ENCODE peak calls at places on chromosomes 11 and 22, in ten cellular contexts. L is RPMI7951; P is RCC 7860; G is tibial artery; B is PC-9; K is choroid plexus epithelial cell; M is left cardiac atrium; O is CD8-positive, alpha-beta memory T cell; X is activated CD4-positive, alpha-beta T cell treated with anti-CD3 and anti-CD28 coated beads, Interleukin-2, amount 50 U/mL, for 1 hour; W is T-helper 2 cell treated with Interferon-gamma antibody and Interleukin-4, amounts not matched to agents 5 μg/mL and 100 μg/mL, for 36 hours. Q is an unnamed sample.

GRCh38 chr22:38490915-38491314 is 15.2 kb downstream of the DDX17 start:
- DNase-seq in W (no peak), P (no peak), M (peak; percentile 64), B (no peak), K (peak; percentile 94), L (peak; percentile 35), G (peak; percentile 80), X (no peak), O (no peak), Q (no peak)

GRCh38 chr11:294795-295194 is 4.5 kb downstream of the IFITM5 start:
- DNase-seq in G (peak; percentile 66), B (no peak), P (no peak), W (no peak), X (no peak), O (no peak), K (no peak), M (peak; percentile 19), L (no peak), Q (no peak)

GRCh38 chr11:59625703-59626102 is 10.1 kb upstream of the OSBP start:
- DNase-seq in M (no peak), G (no peak), O (no peak), B (no peak), X (no peak), K (no peak), L (no peak), P (no peak), W (no peak), Q (no peak)

GRCh38 chr11:41201156-41201555 is 258.3 kb downstream of the LRRC4C start:
- DNase-seq in M (no peak), K (peak; percentile 24), G (no peak), W (no peak), P (peak; percentile 38), B (peak; percentile 2), O (no peak), L (peak; percentile 14), X (no peak), Q (no peak)

GRCh38 chr22:19536564-19536963 is 12.4 kb upstream of the CLDN5 start:
- DNase-seq in W (no peak), K (no peak), P (no peak), G (no peak), B (no peak), O (no peak), X (no peak), L (no peak), M (no peak), Q (no peak)

GRCh38 chr22:30290679-30291333 is 1.5 kb upstream of the CASTOR1 start:
- DNase-seq in X (no peak), M (peak; percentile 91), O (no peak), G (peak; percentile 94), W (no peak), L (peak; percentile 75), K (peak; percentile 86), P (peak; percentile 65), B (peak; percentile 88), Q (no peak)

GRCh38 chr11:17591293-17591692 is 44.2 kb downstream of the OTOG start:
- DNase-seq in G (peak; percentile 51), K (no peak), M (no peak), O (no peak), L (no peak), W (no peak), P (no peak), B (no peak), X (no peak), Q (no peak)

GRCh38 chr11:134441706-134442105 is 29.7 kb upstream of the B3GAT1 start:
- DNase-seq in L (no peak), X (no peak), P (no peak), O (no peak), M (no peak), K (no peak), B (no peak), W (no peak), G (no peak), Q (no peak)

GRCh38 chr22:50734343-50734771 is 3.6 kb upstream of the ACR start:
- DNase-seq in O (no peak), M (peak; percentile 18), B (no peak), K (no peak), W (no peak), G (no peak), L (no peak), X (no peak), P (no peak), Q (no peak)

GRCh38 chr11:59158206-59159068 is 13.5 kb upstream of the DTX4 start:
- DNase-seq in W (peak; percentile 46), M (peak; percentile 34), P (peak; percentile 43), G (no peak), B (peak; percentile 53), O (peak; percentile 63), L (peak; percentile 72), K (peak; percentile 84), X (peak; percentile 56), Q (no peak)

GRCh38 chr11:17498475-17498874 is 21.8 kb upstream of the ABCC8 start:
- DNase-seq in B (peak; percentile 22), M (no peak), K (peak; percentile 19), P (no peak), W (no peak), X (no peak), O (no peak), L (no peak), G (no peak), Q (no peak)

GRCh38 chr11:133946541-133947297 is 10.0 kb downstream of the IGSF9B start:
- DNase-seq in X (no peak), P (no peak), G (peak; percentile 70), L (peak; percentile 55), K (no peak), W (peak; percentile 49), M (peak; percentile 71), O (peak; percentile 38), B (no peak), Q (no peak)

GRCh38 chr22:32355760-32356159 is 1.9 kb upstream of the RFPL3 start:
- DNase-seq in K (peak; percentile 10), G (no peak), P (no peak), M (no peak), L (no peak), X (no peak), O (no peak), W (no peak), B (no peak), Q (no peak)

GRCh38 chr22:47123006-47123826 is 360.8 kb downstream of the TBC1D22A start:
- DNase-seq in O (no peak), L (no peak), K (no peak), B (no peak), P (no peak), M (no peak), W (no peak), X (no peak), G (peak; percentile 56), Q (no peak)

GRCh38 chr22:19886605-19887250 is 32.1 kb upstream of the GNB1L start:
- DNase-seq in G (no peak), P (peak; percentile 7), K (peak; percentile 60), L (peak; percentile 46), B (no peak), X (peak; percentile 49), W (no peak), O (peak; percentile 68), M (peak; percentile 25), Q (no peak)

GRCh38 chr11:85481862-85482261 is 145.3 kb downstream of the DLG2 start:
- DNase-seq in L (no peak), X (no peak), K (no peak), M (no peak), G (peak; percentile 53), W (no peak), O (no peak), P (no peak), B (no peak), Q (no peak)

GRCh38 chr11:130527648-130528300 is 79.3 kb downstream of the ADAMTS15 start:
- DNase-seq in B (peak; percentile 50), K (peak; percentile 65), M (peak; percentile 67), X (no peak), G (no peak), W (no peak), O (no peak), L (peak; percentile 87), P (peak; percentile 79), Q (no peak)

GRCh38 chr11:12216542-12217422 is 106.4 kb downstream of the MICAL2 start:
- DNase-seq in B (no peak), P (peak; percentile 60), L (no peak), W (no peak), X (no peak), K (peak; percentile 61), M (peak; percentile 61), O (no peak), G (no peak), Q (no peak)

GRCh38 chr22:50443202-50443601 is 31.6 kb downstream of the SBF1 start:
- DNase-seq in G (no peak), X (no peak), O (peak; percentile 39), L (no peak), M (no peak), W (no peak), B (no peak), P (no peak), K (no peak), Q (no peak)

GRCh38 chr22:25702046-25702445 is 39.9 kb upstream of the MYO18B start:
- DNase-seq in O (no peak), K (peak; percentile 51), P (no peak), W (no peak), G (no peak), M (no peak), B (no peak), X (no peak), L (peak; percentile 32), Q (peak; percentile 11)